ENCODE peak calls at places on chromosomes 16 and 17, in nine cellular contexts. Y is CD8-positive, alpha-beta T cell; E is stimulated activated CD8-positive, alpha-beta memory T cell treated with anti-CD3 and anti-CD28 coated beads, Interleukin-15, amount 100 ng/mL, for 4 hours; Q is head of caudate nucleus; S is anterior cingulate cortex; I is T-helper 1 cell; D is germinal center; O is effector memory CD4-positive, alpha-beta T cell; H is cardiac septum. J is an unnamed sample.

GRCh38 chr16:17084134-17084533 is 386.6 kb downstream of the XYLT1 start:
- DNase-seq in Y (no peak), Q (no peak), I (no peak), H (no peak), E (no peak), S (no peak), D (no peak), O (no peak), J (no peak)

GRCh38 chr16:28822520-28823290 is at the start of gene ATXN2L:
- DNase-seq in Y (peak; percentile 92), Q (peak; percentile 93), H (peak; percentile 97), I (peak; percentile 92), E (peak; percentile 90), S (peak; percentile 83), O (peak; percentile 83), D (peak; percentile 92), J (peak; percentile 63)

GRCh38 chr17:17042851-17043667 is 802 bp downstream of the MPRIP start:
- DNase-seq in Q (no peak), S (no peak), Y (no peak), E (no peak), I (no peak), O (no peak), H (peak; percentile 75), D (no peak), J (no peak)

GRCh38 chr17:73491648-73492047 is 152.6 kb downstream of the SDK2 start:
- DNase-seq in Q (no peak), S (no peak), D (no peak), H (no peak), E (no peak), O (no peak), I (no peak), Y (no peak), J (no peak)

GRCh38 chr17:60089097-60089844 is 10.6 kb upstream of the HEATR6 start:
- DNase-seq in D (peak; percentile 65), H (no peak), Y (no peak), I (no peak), S (no peak), E (no peak), O (no peak), Q (no peak), J (no peak)

GRCh38 chr16:73183678-73184092 is 135.8 kb upstream of the ZFHX3 start:
- DNase-seq in S (no peak), D (no peak), I (no peak), Y (no peak), O (no peak), Q (no peak), H (no peak), E (no peak), J (no peak)

GRCh38 chr16:4016648-4017047 is 99.6 kb downstream of the ADCY9 start:
- DNase-seq in I (no peak), Y (no peak), D (no peak), O (no peak), Q (no peak), S (no peak), H (no peak), E (no peak), J (no peak)

GRCh38 chr17:82248815-82249638 is 20.2 kb downstream of the SLC16A3 start:
- DNase-seq in E (no peak), O (no peak), D (no peak), Q (no peak), Y (no peak), S (no peak), H (no peak), I (no peak), J (no peak)

GRCh38 chr17:78257810-78258322 is 26.4 kb downstream of the TMEM235 start:
- DNase-seq in H (peak; percentile 90), E (no peak), O (no peak), Y (no peak), Q (no peak), S (no peak), D (no peak), I (no peak), J (no peak)

GRCh38 chr17:68512247-68512966 is at the start of gene PRKAR1A:
- DNase-seq in O (peak; percentile 90), Y (peak; percentile 95), Q (peak; percentile 98), D (peak; percentile 95), H (peak; percentile 99), I (peak; percentile 89), S (peak; percentile 87), E (peak; percentile 90), J (peak; percentile 70)

GRCh38 chr17:222172-222571 is 40.7 kb upstream of the DOC2B start:
- DNase-seq in E (no peak), O (no peak), Y (no peak), Q (peak; percentile 29), D (no peak), H (peak; percentile 73), I (no peak), S (no peak), J (no peak)

GRCh38 chr17:61582593-61582992 is 8.4 kb downstream of the NACA2 start:
- DNase-seq in D (no peak), I (no peak), Y (no peak), S (no peak), H (no peak), Q (no peak), E (no peak), O (no peak), J (no peak)